ENCODE peak calls at places on chromosomes 6 and 20, in four cellular contexts. Q, B, E and D are unnamed samples.

GRCh38 chr6:37699138-37699766 is 1.6 kb upstream of the MDGA1 start:
- DNase-seq in Q (no peak), B (no peak), E (peak), D (no peak)

GRCh38 chr6:148557796-148558457 is 188.9 kb upstream of the UST start:
- DNase-seq in Q (no peak), B (peak), E (no peak), D (no peak)

GRCh38 chr20:47607208-47607613 is 105.5 kb downstream of the NCOA3 start:
- DNase-seq in Q (no peak), B (peak), E (no peak), D (no peak)

GRCh38 chr6:42307141-42307470 is 89.4 kb upstream of the MRPS10 start:
- DNase-seq in Q (no peak), B (no peak), E (no peak), D (no peak)

GRCh38 chr20:17709361-17710293 is 9.9 kb downstream of the BANF2 start:
- DNase-seq in Q (no peak), B (no peak), E (no peak), D (no peak)

GRCh38 chr6:43774776-43775583 is 5.0 kb downstream of the VEGFA start:
- DNase-seq in Q (peak), B (peak), E (no peak), D (peak)

GRCh38 chr20:61925555-61926252 is 140.0 kb downstream of the TAF4 start:
- DNase-seq in Q (no peak), B (peak), E (peak), D (peak)

GRCh38 chr6:42131531-42131930 is 10.9 kb downstream of the C6orf132 start:
- DNase-seq in Q (no peak), B (peak), E (no peak), D (no peak)

GRCh38 chr6:28220164-28221133 is 4.6 kb upstream of the ZSCAN9 start:
- DNase-seq in Q (no peak), B (no peak), E (no peak), D (no peak)

GRCh38 chr6:156839591-156840001 is 62.4 kb downstream of the ARID1B start:
- DNase-seq in Q (no peak), B (peak), E (no peak), D (no peak)

GRCh38 chr6:134340574-134340973 is 22.7 kb upstream of the SGK1 start:
- DNase-seq in Q (no peak), B (peak), E (no peak), D (no peak)

GRCh38 chr6:52361945-52362442 is at the start of gene PAQR8:
- DNase-seq in Q (peak), B (peak), E (no peak), D (peak)

GRCh38 chr6:51289041-51289440 is 470.4 kb downstream of the TFAP2B start:
- DNase-seq in Q (no peak), B (no peak), E (no peak), D (no peak)

GRCh38 chr6:25366785-25367657 is 87.8 kb downstream of the CARMIL1 start:
- DNase-seq in Q (no peak), B (no peak), E (no peak), D (no peak)

GRCh38 chr6:105591053-105591452 is 188.2 kb upstream of the PREP start:
- DNase-seq in Q (no peak), B (peak), E (no peak), D (no peak)

GRCh38 chr6:125511809-125512341 is 210.1 kb upstream of the HDDC2 start:
- DNase-seq in Q (no peak), B (peak), E (peak), D (no peak)

GRCh38 chr6:84521419-84522001 is 242.9 kb downstream of the TBX18 start:
- DNase-seq in Q (no peak), B (no peak), E (no peak), D (no peak)

GRCh38 chr6:30813623-30814136 is 69.3 kb upstream of the IER3 start:
- DNase-seq in Q (no peak), B (no peak), E (no peak), D (no peak)

GRCh38 chr6:121731381-121731780 is 295.9 kb downstream of the GJA1 start:
- DNase-seq in Q (no peak), B (peak), E (no peak), D (no peak)